ENCODE peak calls at places on chromosomes 16 and 17, in six cellular contexts. One of them, this sample, is unnamed.

GRCh38 chr16:55778718-55779117 is 54.2 kb downstream of the CES1 start:
- DNase-seq in anterior cingulate cortex: no peak
- DNase-seq in CD8-positive, alpha-beta memory T cell: no peak
- DNase-seq in ACHN: no peak
- DNase-seq in left cardiac atrium: no peak
- DNase-seq in heart left ventricle: no peak
- DNase-seq in this sample: no peak

GRCh38 chr17:6523330-6523729 is 33.0 kb downstream of the PITPNM3 start:
- DNase-seq in anterior cingulate cortex: no peak
- DNase-seq in left cardiac atrium: no peak
- DNase-seq in CD8-positive, alpha-beta memory T cell: no peak
- DNase-seq in ACHN: peak; percentile 96
- DNase-seq in heart left ventricle: no peak
- DNase-seq in this sample: no peak

GRCh38 chr17:62653831-62654829 is 26.7 kb downstream of the MRC2 start:
- DNase-seq in anterior cingulate cortex: no peak
- DNase-seq in heart left ventricle: peak; percentile 80
- DNase-seq in CD8-positive, alpha-beta memory T cell: no peak
- DNase-seq in left cardiac atrium: peak; percentile 84
- DNase-seq in ACHN: no peak
- DNase-seq in this sample: no peak

GRCh38 chr16:15949210-15950166 is at the start of gene ABCC1:
- DNase-seq in anterior cingulate cortex: peak; percentile 17
- DNase-seq in CD8-positive, alpha-beta memory T cell: peak; percentile 50
- DNase-seq in left cardiac atrium: peak; percentile 48
- DNase-seq in ACHN: peak; percentile 61
- DNase-seq in heart left ventricle: peak; percentile 52
- DNase-seq in this sample: no peak

GRCh38 chr16:78098087-78098486 is 1.4 kb upstream of the WWOX start:
- DNase-seq in ACHN: no peak
- DNase-seq in CD8-positive, alpha-beta memory T cell: no peak
- DNase-seq in left cardiac atrium: no peak
- DNase-seq in heart left ventricle: no peak
- DNase-seq in anterior cingulate cortex: no peak
- DNase-seq in this sample: no peak

GRCh38 chr16:10581507-10581906 is 1.1 kb upstream of the EMP2 start:
- DNase-seq in anterior cingulate cortex: no peak
- DNase-seq in ACHN: no peak
- DNase-seq in CD8-positive, alpha-beta memory T cell: no peak
- DNase-seq in left cardiac atrium: no peak
- DNase-seq in heart left ventricle: no peak
- DNase-seq in this sample: no peak

GRCh38 chr16:51851111-51851510 is 695.8 kb downstream of the TOX3 start:
- DNase-seq in ACHN: no peak
- DNase-seq in heart left ventricle: no peak
- DNase-seq in anterior cingulate cortex: no peak
- DNase-seq in left cardiac atrium: no peak
- DNase-seq in CD8-positive, alpha-beta memory T cell: no peak
- DNase-seq in this sample: no peak

GRCh38 chr16:1817276-1817589 is 9.4 kb downstream of the HAGH start:
- DNase-seq in ACHN: no peak
- DNase-seq in left cardiac atrium: no peak
- DNase-seq in heart left ventricle: no peak
- DNase-seq in CD8-positive, alpha-beta memory T cell: no peak
- DNase-seq in anterior cingulate cortex: no peak
- DNase-seq in this sample: no peak

GRCh38 chr17:9467518-9467917 is 108.1 kb downstream of the STX8 start:
- DNase-seq in left cardiac atrium: no peak
- DNase-seq in ACHN: no peak
- DNase-seq in heart left ventricle: no peak
- DNase-seq in anterior cingulate cortex: no peak
- DNase-seq in CD8-positive, alpha-beta memory T cell: no peak
- DNase-seq in this sample: no peak

GRCh38 chr17:55356440-55357328 is 65.0 kb downstream of the MMD start:
- DNase-seq in heart left ventricle: peak; percentile 52
- DNase-seq in ACHN: peak; percentile 74
- DNase-seq in anterior cingulate cortex: peak; percentile 27
- DNase-seq in CD8-positive, alpha-beta memory T cell: peak; percentile 27
- DNase-seq in left cardiac atrium: peak; percentile 66
- DNase-seq in this sample: no peak

GRCh38 chr16:12661656-12662172 is 142.0 kb downstream of the CPPED1 start:
- DNase-seq in anterior cingulate cortex: no peak
- DNase-seq in CD8-positive, alpha-beta memory T cell: no peak
- DNase-seq in heart left ventricle: peak; percentile 26
- DNase-seq in left cardiac atrium: no peak
- DNase-seq in ACHN: peak; percentile 72
- DNase-seq in this sample: no peak

GRCh38 chr16:66366433-66367299 is at the start of gene CDH5:
- DNase-seq in CD8-positive, alpha-beta memory T cell: no peak
- DNase-seq in anterior cingulate cortex: no peak
- DNase-seq in left cardiac atrium: peak; percentile 88
- DNase-seq in heart left ventricle: peak; percentile 81
- DNase-seq in ACHN: no peak
- DNase-seq in this sample: no peak

GRCh38 chr16:50449800-50450199 is 81.0 kb upstream of the BRD7 start:
- DNase-seq in anterior cingulate cortex: no peak
- DNase-seq in heart left ventricle: no peak
- DNase-seq in ACHN: no peak
- DNase-seq in CD8-positive, alpha-beta memory T cell: no peak
- DNase-seq in left cardiac atrium: no peak
- DNase-seq in this sample: no peak

GRCh38 chr17:10105513-10106001 is 92.8 kb downstream of the GAS7 start:
- DNase-seq in ACHN: no peak
- DNase-seq in heart left ventricle: peak; percentile 55
- DNase-seq in left cardiac atrium: peak; percentile 70
- DNase-seq in anterior cingulate cortex: no peak
- DNase-seq in CD8-positive, alpha-beta memory T cell: no peak
- DNase-seq in this sample: no peak

GRCh38 chr16:79325211-79325610 is 275.3 kb downstream of the MAF start:
- DNase-seq in CD8-positive, alpha-beta memory T cell: no peak
- DNase-seq in ACHN: no peak
- DNase-seq in heart left ventricle: no peak
- DNase-seq in left cardiac atrium: no peak
- DNase-seq in anterior cingulate cortex: no peak
- DNase-seq in this sample: no peak

GRCh38 chr16:55323637-55324490 is at the start of gene IRX6:
- DNase-seq in CD8-positive, alpha-beta memory T cell: no peak
- DNase-seq in anterior cingulate cortex: no peak
- DNase-seq in left cardiac atrium: no peak
- DNase-seq in heart left ventricle: peak; percentile 65
- DNase-seq in ACHN: peak; percentile 59
- DNase-seq in this sample: no peak

GRCh38 chr17:66733759-66734158 is 101.2 kb upstream of the CACNG5 start:
- DNase-seq in heart left ventricle: no peak
- DNase-seq in ACHN: no peak
- DNase-seq in CD8-positive, alpha-beta memory T cell: no peak
- DNase-seq in left cardiac atrium: no peak
- DNase-seq in anterior cingulate cortex: no peak
- DNase-seq in this sample: no peak

GRCh38 chr16:21703589-21704174 is 39.9 kb downstream of the OTOA start:
- DNase-seq in CD8-positive, alpha-beta memory T cell: no peak
- DNase-seq in ACHN: no peak
- DNase-seq in left cardiac atrium: no peak
- DNase-seq in anterior cingulate cortex: no peak
- DNase-seq in heart left ventricle: no peak
- DNase-seq in this sample: no peak

GRCh38 chr17:29683481-29683880 is 60.8 kb upstream of the CORO6 start:
- DNase-seq in heart left ventricle: no peak
- DNase-seq in CD8-positive, alpha-beta memory T cell: no peak
- DNase-seq in anterior cingulate cortex: no peak
- DNase-seq in left cardiac atrium: no peak
- DNase-seq in ACHN: no peak
- DNase-seq in this sample: no peak

GRCh38 chr16:14284930-14285541 is 213.9 kb downstream of the MRTFB start:
- DNase-seq in left cardiac atrium: no peak
- DNase-seq in heart left ventricle: no peak
- DNase-seq in ACHN: peak; percentile 75
- DNase-seq in CD8-positive, alpha-beta memory T cell: no peak
- DNase-seq in anterior cingulate cortex: peak; percentile 63
- DNase-seq in this sample: no peak

GRCh38 chr16:31214705-31215286 is 877 bp downstream of the TRIM72 start:
- DNase-seq in left cardiac atrium: no peak
- DNase-seq in heart left ventricle: no peak
- DNase-seq in ACHN: no peak
- DNase-seq in anterior cingulate cortex: no peak
- DNase-seq in CD8-positive, alpha-beta memory T cell: no peak
- DNase-seq in this sample: no peak

GRCh38 chr16:64196444-64196843 is 925.4 kb downstream of the CDH11 start:
- DNase-seq in left cardiac atrium: no peak
- DNase-seq in ACHN: no peak
- DNase-seq in CD8-positive, alpha-beta memory T cell: no peak
- DNase-seq in anterior cingulate cortex: no peak
- DNase-seq in heart left ventricle: no peak
- DNase-seq in this sample: no peak

GRCh38 chr17:81025756-81026155 is 9.2 kb upstream of the BAIAP2 start:
- DNase-seq in CD8-positive, alpha-beta memory T cell: no peak
- DNase-seq in heart left ventricle: no peak
- DNase-seq in ACHN: no peak
- DNase-seq in anterior cingulate cortex: peak; percentile 64
- DNase-seq in left cardiac atrium: no peak
- DNase-seq in this sample: no peak

GRCh38 chr16:56191807-56192643 is 736 bp downstream of the GNAO1 start:
- DNase-seq in anterior cingulate cortex: no peak
- DNase-seq in ACHN: no peak
- DNase-seq in left cardiac atrium: peak; percentile 31
- DNase-seq in CD8-positive, alpha-beta memory T cell: no peak
- DNase-seq in heart left ventricle: no peak
- DNase-seq in this sample: peak; percentile 53

GRCh38 chr16:81610144-81610842 is 165.7 kb downstream of the CMIP start:
- DNase-seq in CD8-positive, alpha-beta memory T cell: no peak
- DNase-seq in heart left ventricle: peak; percentile 69
- DNase-seq in ACHN: peak; percentile 65
- DNase-seq in left cardiac atrium: peak; percentile 88
- DNase-seq in anterior cingulate cortex: peak; percentile 77
- DNase-seq in this sample: peak; percentile 50

This sample was measured in amygdala.